ENCODE peak calls at places on chromosomes 3 and 15, in ten cellular contexts. Q is right atrium auricular region, T is transverse colon, G is H9, K is fibroblast of lung, H is endothelial cell of umbilical vein, N is Panc1, E is HCT116, Y is psoas muscle, F is adrenal gland. A is an unnamed sample.

GRCh38 chr3:155745795-155746550 is 1.1 kb upstream of the PLCH1 start:
- DNase-seq in Y (no peak), T (peak; percentile 29), H (peak; percentile 27), K (no peak), E (peak; percentile 45), Q (no peak), F (no peak), G (peak; percentile 81), N (no peak), A (no peak)

GRCh38 chr3:125004196-125004595 is 51.6 kb downstream of the HEG1 start:
- DNase-seq in E (no peak), Q (no peak), Y (no peak), G (no peak), N (no peak), K (no peak), T (no peak), F (no peak), H (no peak), A (no peak)

GRCh38 chr15:65385868-65386253 is 8.1 kb upstream of the IGDCC3 start:
- DNase-seq in F (no peak), H (peak; percentile 9), Q (no peak), T (no peak), K (no peak), Y (no peak), E (no peak), N (no peak), G (no peak), A (no peak)

GRCh38 chr15:56802164-56802563 is 68.9 kb upstream of the ZNF280D start:
- DNase-seq in K (no peak), E (no peak), Y (no peak), H (no peak), Q (no peak), F (no peak), T (no peak), G (no peak), N (no peak), A (no peak)

GRCh38 chr3:184040010-184040409 is 8.5 kb downstream of the HTR3D start:
- DNase-seq in G (peak; percentile 63), H (peak; percentile 22), Q (no peak), K (peak; percentile 26), F (no peak), E (peak; percentile 26), Y (no peak), T (no peak), N (no peak), A (no peak)

GRCh38 chr3:51304230-51304629 is 80.9 kb upstream of the MANF start:
- DNase-seq in H (no peak), K (no peak), N (no peak), F (no peak), G (no peak), Q (no peak), Y (no peak), E (no peak), T (no peak), A (no peak)

GRCh38 chr15:48447657-48448056 is 116.4 kb downstream of the DUT start:
- DNase-seq in Q (no peak), K (peak; percentile 78), F (no peak), N (no peak), E (no peak), H (peak; percentile 6), G (no peak), T (no peak), Y (no peak), A (no peak)

GRCh38 chr3:113136071-113136470 is 75.3 kb upstream of the BOC start:
- DNase-seq in N (peak; percentile 8), G (no peak), H (peak; percentile 20), T (no peak), E (peak; percentile 16), Y (no peak), Q (no peak), F (no peak), K (peak; percentile 56), A (no peak)

GRCh38 chr3:38731522-38731921 is 82.0 kb upstream of the SCN5A start:
- DNase-seq in T (no peak), H (no peak), Y (no peak), Q (peak; percentile 18), F (no peak), N (no peak), G (no peak), K (peak; percentile 34), E (no peak), A (no peak)

GRCh38 chr3:159884661-159885402 is 103.8 kb upstream of the IL12A start:
- DNase-seq in F (no peak), N (peak; percentile 54), Y (no peak), G (no peak), E (no peak), H (peak; percentile 75), K (peak; percentile 74), T (no peak), Q (no peak), A (no peak)
- H3K4me1 ChIP-seq in F (peaks cover 11% of the 10 kb centered on the region), N (no peaks in the 10 kb centered on the region), Y (peaks cover 59% of the 10 kb centered on the region), G (no peaks in the 10 kb centered on the region), E (no peaks in the 10 kb centered on the region), H (peaks cover 34% of the 10 kb centered on the region), K (peaks cover 16% of the 10 kb centered on the region), T (peaks cover 10% of the 10 kb centered on the region), Q (no peaks in the 10 kb centered on the region), A (no peaks in the 10 kb centered on the region)

GRCh38 chr3:115228266-115228665 is 81.2 kb upstream of the ZBTB20 start:
- DNase-seq in K (no peak), G (no peak), T (no peak), H (no peak), Y (no peak), Q (no peak), F (no peak), E (no peak), N (no peak), A (no peak)
- H3K4me1 ChIP-seq in K (no peaks in the 10 kb centered on the region), G (no peaks in the 10 kb centered on the region), T (no peaks in the 10 kb centered on the region), H (no peaks in the 10 kb centered on the region), Y (no peaks in the 10 kb centered on the region), Q (no peaks in the 10 kb centered on the region), F (no peaks in the 10 kb centered on the region), E (no peaks in the 10 kb centered on the region), N (no peaks in the 10 kb centered on the region), A (no peaks in the 10 kb centered on the region)

DNA sequence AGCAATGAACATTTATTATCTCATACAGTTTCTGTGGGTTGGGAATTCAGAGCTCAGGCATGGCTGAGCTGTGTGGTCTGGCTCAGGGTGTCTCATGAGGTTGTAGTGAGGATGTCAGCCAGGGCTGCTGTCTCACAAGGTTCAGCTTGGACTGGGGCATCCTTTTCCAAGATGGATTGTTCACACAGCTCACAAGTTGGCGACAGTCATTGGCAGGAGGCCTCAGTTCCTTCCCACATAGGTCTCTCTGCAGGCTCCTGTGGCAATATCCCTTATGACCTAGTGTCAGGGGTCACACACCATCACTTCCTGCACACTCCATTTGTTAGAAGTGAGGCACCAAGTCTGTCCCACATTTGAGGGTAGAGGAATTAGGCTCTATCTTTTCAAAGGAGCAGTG is 56.0 kb downstream of the RPLP1 start:
- DNase-seq in H (no peak), F (peak; percentile 35), G (no peak), T (no peak), K (no peak), E (no peak), Y (no peak), N (no peak), Q (peak; percentile 52), A (no peak)
- H3K4me1 ChIP-seq in H (no peaks in the 10 kb centered on the region), F (no peaks in the 10 kb centered on the region), G (no peaks in the 10 kb centered on the region), T (no peaks in the 10 kb centered on the region), K (no peaks in the 10 kb centered on the region), E (no peaks in the 10 kb centered on the region), Y (no peaks in the 10 kb centered on the region), N (no peaks in the 10 kb centered on the region), Q (no peaks in the 10 kb centered on the region), A (no peaks in the 10 kb centered on the region)

GRCh38 chr3:30670292-30670691 is 63.9 kb downstream of the TGFBR2 start:
- DNase-seq in G (no peak), N (no peak), K (no peak), Q (no peak), Y (no peak), E (no peak), H (no peak), T (no peak), F (no peak), A (no peak)
- H3K4me1 ChIP-seq in G (no peaks in the 10 kb centered on the region), N (peaks cover 3% of the 10 kb centered on the region), K (no peaks in the 10 kb centered on the region), Q (no peaks in the 10 kb centered on the region), Y (peaks cover 5% of the 10 kb centered on the region), E (peaks cover 27% of the 10 kb centered on the region), H (peaks cover 47% of the 10 kb centered on the region), T (peaks cover 5% of the 10 kb centered on the region), F (peaks cover 49% of the 10 kb centered on the region), A (no peaks in the 10 kb centered on the region)

GRCh38 chr15:78045189-78045588 is 32.3 kb downstream of the TBC1D2B start:
- DNase-seq in E (no peak), H (no peak), G (no peak), Q (no peak), T (no peak), F (no peak), Y (no peak), N (no peak), K (no peak), A (no peak)
- H3K4me1 ChIP-seq in E (no peaks in the 10 kb centered on the region), H (peaks cover 17% of the 10 kb centered on the region), G (no peaks in the 10 kb centered on the region), Q (no peaks in the 10 kb centered on the region), T (peaks cover 63% of the 10 kb centered on the region), F (peaks cover 63% of the 10 kb centered on the region), Y (peaks cover 13% of the 10 kb centered on the region), N (peaks cover 31% of the 10 kb centered on the region), K (peaks cover 22% of the 10 kb centered on the region), A (peaks cover 12% of the 10 kb centered on the region)

GRCh38 chr15:81289910-81290309 is 34.0 kb downstream of the STARD5 start:
- DNase-seq in T (no peak), Y (no peak), N (no peak), E (no peak), K (no peak), F (no peak), H (no peak), G (no peak), Q (no peak), A (no peak)
- H3K4me1 ChIP-seq in T (peaks cover 9% of the 10 kb centered on the region), Y (no peaks in the 10 kb centered on the region), N (no peaks in the 10 kb centered on the region), E (no peaks in the 10 kb centered on the region), K (no peaks in the 10 kb centered on the region), F (peaks cover 8% of the 10 kb centered on the region), H (no peaks in the 10 kb centered on the region), G (no peaks in the 10 kb centered on the region), Q (no peaks in the 10 kb centered on the region), A (no peaks in the 10 kb centered on the region)

DNA sequence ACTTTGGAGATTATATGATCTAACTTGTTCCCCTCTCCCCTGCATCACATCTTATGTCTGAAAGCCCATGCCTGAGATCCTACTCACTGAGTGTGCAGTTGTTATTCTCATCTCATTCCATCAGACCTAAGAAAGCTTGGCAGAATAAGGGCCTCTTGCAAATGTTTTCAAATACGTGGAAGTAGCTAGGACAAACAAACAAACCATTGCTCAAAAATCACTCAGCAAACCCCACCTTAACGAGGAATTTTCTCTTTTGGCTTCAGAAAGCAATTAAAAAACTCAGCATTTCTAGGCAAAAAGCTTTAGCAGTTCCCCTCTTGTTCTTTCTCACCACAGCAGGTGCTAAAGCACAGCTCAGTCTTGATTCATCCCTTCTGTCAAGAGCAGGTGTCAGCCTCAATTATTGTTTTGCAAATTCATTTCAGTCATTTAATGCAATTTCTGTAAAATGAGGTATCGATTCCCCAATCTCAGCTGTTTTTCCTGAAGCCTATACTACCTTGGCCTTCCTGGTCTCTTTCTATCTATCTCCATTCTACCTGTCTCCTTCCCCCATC is 58.5 kb upstream of the NUDT16 start:
- DNase-seq in G (no peak), N (no peak), Y (no peak), E (no peak), H (no peak), Q (no peak), T (no peak), F (no peak), K (no peak), A (no peak)
- H3K4me1 ChIP-seq in G (no peaks in the 10 kb centered on the region), N (no peaks in the 10 kb centered on the region), Y (no peaks in the 10 kb centered on the region), E (peaks cover 3% of the 10 kb centered on the region), H (no peaks in the 10 kb centered on the region), Q (no peaks in the 10 kb centered on the region), T (no peaks in the 10 kb centered on the region), F (no peaks in the 10 kb centered on the region), K (no peaks in the 10 kb centered on the region), A (no peaks in the 10 kb centered on the region)

A was measured in pancreas.